ENCODE peak calls at places on chromosomes 12 and 14, in eight cellular contexts. One of them, this sample, is unnamed.

GRCh38 chr14:24297190-24297964 is 2.2 kb downstream of the DHRS1 start:
- DNase-seq in stomach: no peak
- DNase-seq in activated effector memory CD4-positive, alpha-beta T cell treated with anti-CD3 and anti-CD28 coated beads, Interleukin-2, amount 50 U/mL, for 16 hours: no peak
- DNase-seq in cerebellum: no peak
- DNase-seq in cardiac fibroblast: peak; percentile 39
- DNase-seq in AG10803: no peak
- DNase-seq in iPS-NIHi11: peak; percentile 52
- DNase-seq in AG04450: no peak
- DNase-seq in this sample: no peak

GRCh38 chr12:27425306-27425705 is 21.2 kb upstream of the SMCO2 start:
- DNase-seq in stomach: no peak
- DNase-seq in activated effector memory CD4-positive, alpha-beta T cell treated with anti-CD3 and anti-CD28 coated beads, Interleukin-2, amount 50 U/mL, for 16 hours: no peak
- DNase-seq in cerebellum: no peak
- DNase-seq in cardiac fibroblast: peak; percentile 37
- DNase-seq in AG10803: no peak
- DNase-seq in iPS-NIHi11: no peak
- DNase-seq in AG04450: no peak
- DNase-seq in this sample: no peak

GRCh38 chr14:101119830-101120571 is 216.5 kb upstream of the RTL1 start:
- DNase-seq in stomach: peak; percentile 22
- DNase-seq in activated effector memory CD4-positive, alpha-beta T cell treated with anti-CD3 and anti-CD28 coated beads, Interleukin-2, amount 50 U/mL, for 16 hours: no peak
- DNase-seq in cerebellum: no peak
- DNase-seq in cardiac fibroblast: no peak
- DNase-seq in AG10803: no peak
- DNase-seq in iPS-NIHi11: peak; percentile 47
- DNase-seq in AG04450: no peak
- DNase-seq in this sample: no peak

GRCh38 chr12:92089559-92089958 is 56.1 kb downstream of the BTG1 start:
- DNase-seq in stomach: no peak
- DNase-seq in activated effector memory CD4-positive, alpha-beta T cell treated with anti-CD3 and anti-CD28 coated beads, Interleukin-2, amount 50 U/mL, for 16 hours: no peak
- DNase-seq in cerebellum: no peak
- DNase-seq in cardiac fibroblast: peak; percentile 39
- DNase-seq in AG10803: peak; percentile 25
- DNase-seq in iPS-NIHi11: no peak
- DNase-seq in AG04450: no peak
- DNase-seq in this sample: no peak

GRCh38 chr14:104680806-104681688 is 8.4 kb upstream of the INF2 start:
- DNase-seq in stomach: peak; percentile 87
- DNase-seq in activated effector memory CD4-positive, alpha-beta T cell treated with anti-CD3 and anti-CD28 coated beads, Interleukin-2, amount 50 U/mL, for 16 hours: no peak
- DNase-seq in cerebellum: no peak
- DNase-seq in cardiac fibroblast: peak; percentile 86
- DNase-seq in AG10803: peak; percentile 75
- DNase-seq in iPS-NIHi11: no peak
- DNase-seq in AG04450: no peak
- DNase-seq in this sample: no peak

GRCh38 chr12:121797937-121798801 is 4.7 kb upstream of the RHOF start:
- DNase-seq in stomach: peak; percentile 76
- DNase-seq in activated effector memory CD4-positive, alpha-beta T cell treated with anti-CD3 and anti-CD28 coated beads, Interleukin-2, amount 50 U/mL, for 16 hours: no peak
- DNase-seq in cerebellum: no peak
- DNase-seq in cardiac fibroblast: no peak
- DNase-seq in AG10803: no peak
- DNase-seq in iPS-NIHi11: no peak
- DNase-seq in AG04450: no peak
- DNase-seq in this sample: no peak

GRCh38 chr14:77490347-77490986 is 8.1 kb downstream of the ISM2 start:
- DNase-seq in stomach: no peak
- DNase-seq in activated effector memory CD4-positive, alpha-beta T cell treated with anti-CD3 and anti-CD28 coated beads, Interleukin-2, amount 50 U/mL, for 16 hours: peak; percentile 47
- DNase-seq in cerebellum: no peak
- DNase-seq in cardiac fibroblast: no peak
- DNase-seq in AG10803: no peak
- DNase-seq in iPS-NIHi11: no peak
- DNase-seq in AG04450: no peak
- DNase-seq in this sample: no peak

GRCh38 chr12:124616394-124617343 is 49.3 kb upstream of the NCOR2 start:
- DNase-seq in stomach: no peak
- DNase-seq in activated effector memory CD4-positive, alpha-beta T cell treated with anti-CD3 and anti-CD28 coated beads, Interleukin-2, amount 50 U/mL, for 16 hours: no peak
- DNase-seq in cerebellum: no peak
- DNase-seq in cardiac fibroblast: no peak
- DNase-seq in AG10803: no peak
- DNase-seq in iPS-NIHi11: no peak
- DNase-seq in AG04450: no peak
- DNase-seq in this sample: no peak

GRCh38 chr14:100748944-100749343 is 22.3 kb downstream of the DLK1 start:
- DNase-seq in stomach: no peak
- DNase-seq in activated effector memory CD4-positive, alpha-beta T cell treated with anti-CD3 and anti-CD28 coated beads, Interleukin-2, amount 50 U/mL, for 16 hours: peak; percentile 44
- DNase-seq in cerebellum: no peak
- DNase-seq in cardiac fibroblast: no peak
- DNase-seq in AG10803: no peak
- DNase-seq in iPS-NIHi11: no peak
- DNase-seq in AG04450: no peak
- DNase-seq in this sample: no peak

GRCh38 chr12:109923481-109924245 is 23.6 kb downstream of the TCHP start:
- DNase-seq in stomach: no peak
- DNase-seq in activated effector memory CD4-positive, alpha-beta T cell treated with anti-CD3 and anti-CD28 coated beads, Interleukin-2, amount 50 U/mL, for 16 hours: peak; percentile 59
- DNase-seq in cerebellum: no peak
- DNase-seq in cardiac fibroblast: no peak
- DNase-seq in AG10803: no peak
- DNase-seq in iPS-NIHi11: no peak
- DNase-seq in AG04450: no peak
- DNase-seq in this sample: no peak

GRCh38 chr12:22935501-22935900 is 310.5 kb downstream of the ETNK1 start:
- DNase-seq in stomach: no peak
- DNase-seq in activated effector memory CD4-positive, alpha-beta T cell treated with anti-CD3 and anti-CD28 coated beads, Interleukin-2, amount 50 U/mL, for 16 hours: no peak
- DNase-seq in cerebellum: no peak
- DNase-seq in cardiac fibroblast: peak; percentile 64
- DNase-seq in AG10803: peak; percentile 8
- DNase-seq in iPS-NIHi11: no peak
- DNase-seq in AG04450: no peak
- DNase-seq in this sample: no peak

GRCh38 chr14:103724116-103724515 is 8.5 kb downstream of the ZFYVE21 start:
- DNase-seq in stomach: peak; percentile 79
- DNase-seq in activated effector memory CD4-positive, alpha-beta T cell treated with anti-CD3 and anti-CD28 coated beads, Interleukin-2, amount 50 U/mL, for 16 hours: no peak
- DNase-seq in cerebellum: peak; percentile 75
- DNase-seq in cardiac fibroblast: peak; percentile 38
- DNase-seq in AG10803: peak; percentile 46
- DNase-seq in iPS-NIHi11: no peak
- DNase-seq in AG04450: no peak
- DNase-seq in this sample: no peak

GRCh38 chr14:95480887-95481226 is 35.6 kb downstream of the SYNE3 start:
- DNase-seq in stomach: no peak
- DNase-seq in activated effector memory CD4-positive, alpha-beta T cell treated with anti-CD3 and anti-CD28 coated beads, Interleukin-2, amount 50 U/mL, for 16 hours: no peak
- DNase-seq in cerebellum: no peak
- DNase-seq in cardiac fibroblast: no peak
- DNase-seq in AG10803: no peak
- DNase-seq in iPS-NIHi11: peak; percentile 34
- DNase-seq in AG04450: no peak
- DNase-seq in this sample: no peak

GRCh38 chr12:94769040-94769420 is 118.7 kb upstream of the TMCC3 start:
- DNase-seq in stomach: no peak
- DNase-seq in activated effector memory CD4-positive, alpha-beta T cell treated with anti-CD3 and anti-CD28 coated beads, Interleukin-2, amount 50 U/mL, for 16 hours: no peak
- DNase-seq in cerebellum: no peak
- DNase-seq in cardiac fibroblast: no peak
- DNase-seq in AG10803: no peak
- DNase-seq in iPS-NIHi11: no peak
- DNase-seq in AG04450: no peak
- DNase-seq in this sample: no peak

GRCh38 chr12:10562306-10562933 is 51.0 kb downstream of the MAGOHB start:
- DNase-seq in stomach: no peak
- DNase-seq in activated effector memory CD4-positive, alpha-beta T cell treated with anti-CD3 and anti-CD28 coated beads, Interleukin-2, amount 50 U/mL, for 16 hours: no peak
- DNase-seq in cerebellum: peak; percentile 31
- DNase-seq in cardiac fibroblast: peak; percentile 73
- DNase-seq in AG10803: peak; percentile 56
- DNase-seq in iPS-NIHi11: peak; percentile 33
- DNase-seq in AG04450: no peak
- DNase-seq in this sample: no peak

GRCh38 chr14:74616996-74617700 is 5.1 kb upstream of the LTBP2 start:
- DNase-seq in stomach: no peak
- DNase-seq in activated effector memory CD4-positive, alpha-beta T cell treated with anti-CD3 and anti-CD28 coated beads, Interleukin-2, amount 50 U/mL, for 16 hours: no peak
- DNase-seq in cerebellum: no peak
- DNase-seq in cardiac fibroblast: peak; percentile 74
- DNase-seq in AG10803: no peak
- DNase-seq in iPS-NIHi11: no peak
- DNase-seq in AG04450: no peak
- DNase-seq in this sample: no peak

GRCh38 chr14:99515301-99516155 is 34.3 kb downstream of the CCNK start:
- DNase-seq in stomach: no peak
- DNase-seq in activated effector memory CD4-positive, alpha-beta T cell treated with anti-CD3 and anti-CD28 coated beads, Interleukin-2, amount 50 U/mL, for 16 hours: peak; percentile 56
- DNase-seq in cerebellum: no peak
- DNase-seq in cardiac fibroblast: no peak
- DNase-seq in AG10803: no peak
- DNase-seq in iPS-NIHi11: no peak
- DNase-seq in AG04450: no peak
- DNase-seq in this sample: no peak

GRCh38 chr14:91229743-91230200 is 14.7 kb downstream of the GPR68 start:
- DNase-seq in stomach: no peak
- DNase-seq in activated effector memory CD4-positive, alpha-beta T cell treated with anti-CD3 and anti-CD28 coated beads, Interleukin-2, amount 50 U/mL, for 16 hours: peak; percentile 87
- DNase-seq in cerebellum: no peak
- DNase-seq in cardiac fibroblast: peak; percentile 60
- DNase-seq in AG10803: peak; percentile 76
- DNase-seq in iPS-NIHi11: no peak
- DNase-seq in AG04450: no peak
- DNase-seq in this sample: peak; percentile 68

GRCh38 chr14:45028107-45028626 is 55.7 kb upstream of the PRPF39 start:
- DNase-seq in stomach: no peak
- DNase-seq in activated effector memory CD4-positive, alpha-beta T cell treated with anti-CD3 and anti-CD28 coated beads, Interleukin-2, amount 50 U/mL, for 16 hours: no peak
- DNase-seq in cerebellum: no peak
- DNase-seq in cardiac fibroblast: no peak
- DNase-seq in AG10803: peak; percentile 4
- DNase-seq in iPS-NIHi11: no peak
- DNase-seq in AG04450: no peak
- DNase-seq in this sample: no peak

GRCh38 chr14:73237786-73238261 is 518 bp downstream of the PAPLN start:
- DNase-seq in stomach: no peak
- DNase-seq in activated effector memory CD4-positive, alpha-beta T cell treated with anti-CD3 and anti-CD28 coated beads, Interleukin-2, amount 50 U/mL, for 16 hours: no peak
- DNase-seq in cerebellum: no peak
- DNase-seq in cardiac fibroblast: no peak
- DNase-seq in AG10803: no peak
- DNase-seq in iPS-NIHi11: peak; percentile 68
- DNase-seq in AG04450: no peak
- DNase-seq in this sample: no peak

This sample was measured in GM12891.